ENCODE peak calls at places on chromosomes 16 and 17, in six cellular contexts. Z is iPS DF 19.7; E is M059J; J is activated naive CD8-positive, alpha-beta T cell treated with anti-CD3 and anti-CD28 coated beads for 36 hours; F is NCI-H2081; X is HTR-8/SVneo. U is an unnamed sample.

GRCh38 chr16:68528686-68529379 is 10.3 kb upstream of the ZFP90 start:
- DNase-seq in Z (no peak), E (peak), J (peak), F (peak), X (peak), U (peak)

GRCh38 chr17:77645441-77646430 is 312.8 kb upstream of the TNRC6C start:
- DNase-seq in Z (no peak), E (peak), J (peak), F (no peak), X (peak), U (peak)

GRCh38 chr16:54407596-54407995 is 121.0 kb upstream of the IRX3 start:
- DNase-seq in Z (no peak), E (peak), J (no peak), F (no peak), X (no peak), U (no peak)

GRCh38 chr17:6455321-6455705 is 11.1 kb downstream of the PIMREG start:
- DNase-seq in Z (no peak), E (no peak), J (peak), F (peak), X (no peak), U (peak)

GRCh38 chr16:56726926-56727325 is 3.0 kb upstream of the NUP93 start:
- DNase-seq in Z (no peak), E (no peak), J (no peak), F (no peak), X (no peak), U (no peak)

GRCh38 chr16:17827313-17827712 is 356.6 kb upstream of the XYLT1 start:
- DNase-seq in Z (no peak), E (peak), J (no peak), F (no peak), X (no peak), U (no peak)

GRCh38 chr17:21263351-21263750 is 10.1 kb upstream of the NATD1 start:
- DNase-seq in Z (no peak), E (peak), J (no peak), F (no peak), X (no peak), U (no peak)

GRCh38 chr16:71423016-71423415 is 18.8 kb downstream of the TLE7 start:
- DNase-seq in Z (no peak), E (no peak), J (no peak), F (no peak), X (no peak), U (no peak)

GRCh38 chr17:67801626-67802175 is 23.6 kb upstream of the BPTF start:
- DNase-seq in Z (no peak), E (no peak), J (no peak), F (no peak), X (no peak), U (peak)

GRCh38 chr17:8838551-8839095 is 28.9 kb downstream of the PIK3R6 start:
- DNase-seq in Z (no peak), E (no peak), J (no peak), F (no peak), X (no peak), U (no peak)

GRCh38 chr17:45256114-45256966 is 5.6 kb downstream of the SPATA32 start:
- DNase-seq in Z (no peak), E (no peak), J (no peak), F (no peak), X (no peak), U (peak)

GRCh38 chr16:57489229-57489628 is 2.9 kb upstream of the DOK4 start:
- DNase-seq in Z (no peak), E (no peak), J (no peak), F (no peak), X (no peak), U (no peak)

GRCh38 chr16:78170360-78170928 is 71.0 kb downstream of the WWOX start:
- DNase-seq in Z (no peak), E (no peak), J (no peak), F (no peak), X (no peak), U (no peak)

GRCh38 chr16:19518423-19518822 is 3.5 kb downstream of the GDE1 start:
- DNase-seq in Z (no peak), E (no peak), J (no peak), F (no peak), X (no peak), U (no peak)

GRCh38 chr16:25922438-25922837 is 230.7 kb downstream of the HS3ST4 start:
- DNase-seq in Z (no peak), E (no peak), J (no peak), F (no peak), X (no peak), U (no peak)